ENCODE peak calls at places on chromosomes 12 and 14, in four cellular contexts. W is BE2C, V is colonic mucosa, M is mesendoderm. S is an unnamed sample.

GRCh38 chr12:8948711-8949524 is 527 bp downstream of the M6PR start:
- DNase-seq in W (no peak), M (peak), V (peak), S (peak)

GRCh38 chr12:89166525-89166934 is 185.8 kb downstream of the DUSP6 start:
- DNase-seq in M (peak), V (no peak), W (no peak), S (no peak)

GRCh38 chr14:105369653-105370040 is 28.7 kb upstream of the TEX22 start:
- DNase-seq in W (no peak), M (no peak), V (no peak), S (no peak)

GRCh38 chr12:122886851-122887816 is 8.8 kb downstream of the VPS37B start:
- DNase-seq in V (no peak), M (no peak), W (no peak), S (no peak)

GRCh38 chr12:26402648-26403047 is 207.3 kb downstream of the SSPN start:
- DNase-seq in W (no peak), V (peak), M (peak), S (peak)

GRCh38 chr12:68119724-68120211 is 39.8 kb downstream of the IFNG start:
- DNase-seq in V (no peak), M (no peak), W (no peak), S (no peak)

GRCh38 chr12:48903363-48903981 is 21.8 kb downstream of the FKBP11 start:
- DNase-seq in V (no peak), M (no peak), W (no peak), S (no peak)

GRCh38 chr14:75995372-75996041 is 9.9 kb downstream of the IFT43 start:
- DNase-seq in W (no peak), M (no peak), V (no peak), S (no peak)

GRCh38 chr12:97267803-97268202 is 194.8 kb upstream of the RMST start:
- DNase-seq in V (no peak), W (no peak), M (peak), S (peak)

DNA sequence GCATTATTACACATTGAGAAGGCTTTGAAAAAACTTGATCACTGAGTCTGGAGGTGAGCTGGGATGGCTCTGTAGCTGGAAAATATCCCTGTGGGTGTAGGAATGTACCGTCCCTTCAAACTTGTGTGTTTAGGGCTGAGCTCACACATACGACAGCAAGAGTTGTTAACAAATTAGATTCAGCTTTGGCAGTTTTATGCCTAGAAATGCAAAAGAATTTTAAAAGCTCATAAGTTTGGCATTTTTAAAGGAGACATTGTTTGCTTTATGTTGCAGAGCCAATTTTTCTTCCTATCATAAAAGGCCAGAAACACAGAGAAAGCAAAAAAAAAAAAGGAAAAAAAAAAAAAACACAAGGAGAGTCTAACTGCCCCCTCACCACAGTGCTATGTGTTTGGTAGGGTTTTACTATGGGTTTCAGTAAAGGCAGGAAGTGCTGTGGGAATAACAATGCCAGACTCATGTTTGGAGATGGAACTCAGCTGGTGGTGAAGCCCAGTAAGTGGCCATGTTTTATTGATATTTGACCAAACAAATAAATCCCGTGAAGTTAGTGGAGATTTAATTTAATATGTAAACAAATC is 78.4 kb downstream of the DAD1 start:
- DNase-seq in M (no peak), V (no peak), W (no peak), S (peak)
- H3K4me3 ChIP-seq in M (no peak), V (no peak), W (no peak), S (no peak)

DNA sequence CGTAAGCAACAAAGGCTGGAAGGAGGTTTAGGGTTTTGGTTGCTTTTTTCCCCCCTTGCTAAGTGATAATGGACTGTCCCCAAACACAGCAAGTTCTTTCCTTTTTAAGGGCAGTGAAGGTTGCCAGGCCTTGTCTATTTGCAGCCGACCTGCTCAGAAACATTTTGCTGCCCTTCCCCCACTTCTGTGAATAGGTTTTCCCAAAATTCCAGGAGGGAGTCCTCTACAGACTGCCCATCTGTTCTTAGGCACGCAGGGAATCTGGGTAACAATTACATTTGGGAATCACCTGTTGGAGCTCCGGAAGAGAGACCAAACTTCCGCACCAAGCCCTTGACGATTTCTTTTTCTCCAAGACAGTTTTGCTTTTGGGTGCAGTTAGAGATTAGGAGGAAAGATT is 102.8 kb upstream of the NTF3 start:
- DNase-seq in W (no peak), V (no peak), M (no peak), S (peak)
- H3K4me3 ChIP-seq in W (no peak), V (no peak), M (no peak), S (no peak)

GRCh38 chr14:96888593-96888992 is 91.4 kb downstream of the VRK1 start:
- DNase-seq in W (peak), V (no peak), M (peak), S (no peak)

GRCh38 chr14:96889091-96889490 is 91.9 kb downstream of the VRK1 start:
- DNase-seq in W (peak), M (no peak), V (no peak), S (no peak)

GRCh38 chr14:96893966-96894622 is 96.9 kb downstream of the VRK1 start:
- DNase-seq in M (no peak), V (no peak), W (no peak), S (no peak)

GRCh38 chr14:96888158-96888557 is 91.0 kb downstream of the VRK1 start:
- DNase-seq in M (no peak), W (no peak), V (no peak), S (no peak)
- H3K4me3 ChIP-seq in M (no peak), W (no peak), V (no peak), S (no peak)

DNA sequence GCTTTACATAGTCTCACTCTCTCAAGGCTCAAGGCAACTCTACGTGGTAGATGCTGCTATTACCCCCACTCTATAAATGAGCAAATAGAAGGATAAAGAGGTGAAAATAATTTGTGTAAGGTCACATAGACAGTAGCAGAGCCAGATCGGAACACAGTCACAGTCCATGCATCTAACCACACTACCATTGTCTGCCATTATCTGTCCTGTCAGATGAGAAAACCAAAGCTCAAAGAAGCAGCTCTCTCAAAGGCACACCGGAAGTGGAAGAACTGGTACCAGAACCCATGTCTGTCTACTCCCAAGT is 134.4 kb upstream of the NUDT4 start:
- DNase-seq in M (no peak), W (no peak), V (no peak), S (no peak)
- H3K4me3 ChIP-seq in M (no peak), W (no peak), V (no peak), S (no peak)

GRCh38 chr12:4288296-4289019 is 14.9 kb downstream of the CCND2 start:
- DNase-seq in M (no peak), W (no peak), V (no peak), S (peak)
- H3K4me3 ChIP-seq in M (no peak), W (no peak), V (no peak), S (no peak)

DNA sequence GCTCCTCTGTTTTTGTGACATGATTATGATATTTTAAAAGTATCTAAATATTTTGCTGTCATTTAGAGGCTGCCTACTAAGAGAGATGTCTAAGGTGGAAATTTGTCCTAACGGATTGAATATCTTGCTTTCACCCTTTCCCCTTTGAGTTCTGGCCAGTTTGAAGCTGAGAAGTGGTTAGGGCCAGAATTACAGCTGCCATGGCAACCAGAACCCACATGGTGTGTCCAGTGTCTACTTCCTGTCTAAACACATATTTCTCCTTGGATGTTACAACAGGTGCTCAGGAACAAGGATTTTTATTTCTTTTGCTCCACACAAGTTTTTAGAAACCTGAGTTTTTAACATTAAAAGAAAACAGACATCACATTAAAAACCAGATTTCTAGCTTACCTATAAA is 335.1 kb upstream of the OR4E1 start:
- DNase-seq in V (no peak), M (no peak), W (no peak), S (no peak)
- H3K4me3 ChIP-seq in V (no peak), M (no peak), W (no peak), S (no peak)

GRCh38 chr12:124388038-124388676 is 93.3 kb downstream of the RFLNA start:
- DNase-seq in M (no peak), W (no peak), V (no peak), S (no peak)
- H3K4me3 ChIP-seq in M (no peak), W (peak), V (peak), S (no peak)

DNA sequence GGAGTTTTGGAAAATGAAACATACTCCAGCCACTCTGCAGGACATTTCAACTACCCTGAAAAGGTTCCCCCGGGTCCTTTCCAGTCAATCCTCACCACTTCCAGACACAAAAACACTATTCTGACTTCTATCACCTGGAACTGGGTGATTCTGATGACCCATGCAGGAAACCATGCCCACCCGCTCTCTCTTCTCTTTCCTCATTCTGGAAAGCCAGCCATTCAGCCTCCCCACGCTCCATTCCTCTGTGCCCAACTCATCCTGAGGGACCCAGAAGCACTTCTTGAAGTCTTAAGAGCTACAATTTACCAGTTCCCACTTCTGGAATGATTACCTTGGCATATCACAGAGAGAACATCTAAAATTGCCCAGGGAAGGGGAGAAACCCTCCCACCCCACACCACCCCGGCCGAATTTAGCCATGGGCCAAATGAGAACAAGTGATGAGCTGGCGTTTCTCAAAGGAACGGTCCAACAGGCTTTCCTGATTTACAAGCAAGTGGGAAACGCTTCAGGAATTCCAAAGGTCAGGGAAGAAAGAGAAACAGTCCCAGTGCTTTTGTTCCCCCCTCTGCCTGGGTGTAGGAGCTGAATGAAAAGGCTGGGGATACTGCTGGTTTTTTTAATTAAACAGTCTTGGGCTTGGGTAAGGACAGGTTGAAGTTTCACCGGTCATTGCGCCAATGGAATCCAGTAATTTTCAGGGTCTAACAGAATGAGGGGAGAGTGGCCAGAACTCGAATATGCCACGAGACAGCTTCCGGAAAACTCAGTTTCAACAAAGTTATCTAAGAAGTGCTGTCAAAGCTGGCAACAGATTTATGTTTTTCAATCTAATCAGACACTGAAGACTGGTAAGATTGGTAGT is 2.9 kb downstream of the CCDC88C start:
- DNase-seq in V (no peak), M (peak), W (no peak), S (peak)
- H3K4me3 ChIP-seq in V (peak), M (no peak), W (no peak), S (no peak)

GRCh38 chr14:28773917-28774691 is 7.5 kb downstream of the FOXG1 start:
- DNase-seq in M (peak), W (no peak), V (no peak), S (peak)
- H3K4me3 ChIP-seq in M (no peak), W (no peak), V (no peak), S (no peak)

S was measured in H7.